ENCODE peak calls at places on chromosomes 4 and X, in seven cellular contexts. W, A, J, X, R, H and T are unnamed samples.

GRCh38 chr4:1566838-1567518 is 117.1 kb downstream of the FAM53A start:
- DNase-seq in X (no peak), R (no peak), W (no peak), H (no peak), J (no peak), A (no peak), T (no peak)

GRCh38 chr4:146222313-146222712 is 8.0 kb downstream of the REELD1 start:
- DNase-seq in J (no peak), W (no peak), X (no peak), H (no peak), R (no peak), A (no peak), T (no peak)

GRCh38 chrX:6012357-6012756 is 216.3 kb downstream of the NLGN4X start:
- DNase-seq in X (no peak), A (no peak), H (no peak), R (no peak), W (no peak), J (no peak), T (no peak)

GRCh38 chr4:122830392-122831095 is 3.9 kb downstream of the FGF2 start:
- DNase-seq in H (no peak), X (no peak), R (no peak), W (no peak), J (no peak), A (no peak), T (no peak)

GRCh38 chr4:141912831-141913230 is 276.4 kb downstream of the IL15 start:
- DNase-seq in H (no peak), W (no peak), R (no peak), J (no peak), A (no peak), X (peak; percentile 18), T (no peak)

GRCh38 chr4:140372607-140373327 is 679 bp upstream of the SCOC start:
- DNase-seq in H (no peak), A (peak; percentile 4), R (peak; percentile 58), J (peak; percentile 13), X (peak; percentile 33), W (peak; percentile 15), T (no peak)

GRCh38 chrX:41067721-41068120 is 17.5 kb upstream of the USP9X start:
- DNase-seq in R (no peak), H (no peak), X (no peak), A (no peak), J (no peak), W (no peak), T (no peak)

GRCh38 chr4:83320548-83320947 is 14.1 kb downstream of the HPSE start:
- DNase-seq in A (no peak), R (no peak), J (no peak), H (peak; percentile 45), X (no peak), W (peak; percentile 85), T (no peak)

GRCh38 chrX:53373307-53373706 is 49.1 kb downstream of the SMC1A start:
- DNase-seq in W (no peak), R (no peak), J (no peak), H (no peak), A (no peak), X (no peak), T (no peak)

GRCh38 chrX:53379008-53379710 is 43.3 kb downstream of the SMC1A start:
- DNase-seq in J (no peak), R (no peak), H (no peak), W (no peak), A (no peak), X (no peak), T (no peak)

GRCh38 chrX:53377464-53377863 is 45.0 kb downstream of the SMC1A start:
- DNase-seq in H (no peak), W (no peak), R (no peak), X (no peak), A (no peak), J (no peak), T (no peak)

GRCh38 chrX:53374222-53374820 is 48.1 kb downstream of the SMC1A start:
- DNase-seq in W (no peak), A (no peak), R (no peak), H (no peak), J (no peak), X (no peak), T (no peak)

DNA sequence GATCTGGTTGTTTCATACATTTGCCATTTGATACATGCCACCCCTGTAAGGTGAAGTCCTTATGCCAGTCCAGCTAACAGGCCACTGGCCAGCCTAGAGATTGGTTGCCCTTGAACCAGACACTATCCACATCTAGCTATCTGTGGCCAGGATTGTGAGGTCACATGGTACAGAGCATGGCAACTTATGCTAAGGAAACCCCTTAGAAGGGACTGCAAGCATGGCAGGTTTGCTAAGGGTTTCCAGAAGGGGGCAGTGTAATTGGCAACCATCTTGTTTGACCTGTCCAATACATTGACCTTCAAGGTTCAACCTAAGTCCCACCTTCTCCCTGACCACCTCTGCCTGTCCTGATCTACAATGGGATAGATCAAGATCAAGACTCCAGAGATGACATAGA is 47.5 kb downstream of the SMC1A start:
- DNase-seq in W (no peak), R (no peak), X (no peak), H (no peak), J (no peak), A (no peak), T (no peak)
- TF ChIP-seq CTCF in W (no peak), R (no peak), X (peak; percentile 21), H (no peak), J (peak; percentile 22), A (no peak), T (no peak)

GRCh38 chr4:120808475-120809141 is 113.9 kb downstream of the PRDM5 start:
- DNase-seq in H (no peak), J (no peak), W (no peak), R (no peak), X (no peak), A (no peak), T (no peak)

GRCh38 chr4:120815361-120815760 is 107.2 kb downstream of the PRDM5 start:
- DNase-seq in X (no peak), J (no peak), R (no peak), H (no peak), A (no peak), W (no peak), T (no peak)

GRCh38 chr4:120812216-120812615 is 110.3 kb downstream of the PRDM5 start:
- DNase-seq in X (no peak), R (no peak), H (no peak), A (no peak), W (no peak), J (no peak), T (no peak)

DNA sequence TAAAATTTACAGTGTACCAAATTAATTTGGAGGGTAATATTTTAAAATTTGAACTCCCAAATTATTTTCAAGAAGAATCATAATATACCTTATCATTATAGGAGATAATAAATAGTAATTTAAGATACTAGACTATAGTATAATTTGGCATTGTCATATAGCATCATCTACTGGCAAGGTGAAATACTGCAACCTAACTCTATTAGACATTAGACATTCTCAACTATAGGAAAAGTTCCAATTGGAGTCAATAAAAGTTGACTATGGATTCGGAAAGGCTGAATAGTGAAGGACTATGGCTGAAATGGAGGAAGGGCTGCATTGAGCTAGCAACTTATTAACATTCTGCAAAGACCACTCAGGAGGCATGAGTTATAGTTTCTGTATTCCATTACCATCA is 113.0 kb downstream of the PRDM5 start:
- DNase-seq in W (no peak), A (no peak), J (peak; percentile 24), R (no peak), X (no peak), H (no peak), T (no peak)
- TF ChIP-seq CTCF in W (no peak), A (peak; percentile 6), J (peak; percentile 84), R (no peak), X (peak; percentile 29), H (peak; percentile 41), T (peak; percentile 57)

GRCh38 chr4:186726440-186727148 is 2.9 kb upstream of the FAT1 start:
- DNase-seq in W (peak; percentile 30), A (peak; percentile 88), R (no peak), H (peak; percentile 59), X (peak; percentile 80), J (no peak), T (peak; percentile 90)

GRCh38 chr4:186726150-186726439 is 2.4 kb upstream of the FAT1 start:
- DNase-seq in A (no peak), X (no peak), W (no peak), H (no peak), R (no peak), J (no peak), T (no peak)

GRCh38 chr4:186724861-186725419 is 1.3 kb upstream of the FAT1 start:
- DNase-seq in H (no peak), R (no peak), W (no peak), A (no peak), X (peak; percentile 52), J (no peak), T (no peak)

GRCh38 chr4:186724048-186724860 is 598 bp upstream of the FAT1 start:
- DNase-seq in J (no peak), R (no peak), A (peak; percentile 60), X (peak; percentile 48), W (no peak), H (peak; percentile 42), T (peak; percentile 78)

DNA sequence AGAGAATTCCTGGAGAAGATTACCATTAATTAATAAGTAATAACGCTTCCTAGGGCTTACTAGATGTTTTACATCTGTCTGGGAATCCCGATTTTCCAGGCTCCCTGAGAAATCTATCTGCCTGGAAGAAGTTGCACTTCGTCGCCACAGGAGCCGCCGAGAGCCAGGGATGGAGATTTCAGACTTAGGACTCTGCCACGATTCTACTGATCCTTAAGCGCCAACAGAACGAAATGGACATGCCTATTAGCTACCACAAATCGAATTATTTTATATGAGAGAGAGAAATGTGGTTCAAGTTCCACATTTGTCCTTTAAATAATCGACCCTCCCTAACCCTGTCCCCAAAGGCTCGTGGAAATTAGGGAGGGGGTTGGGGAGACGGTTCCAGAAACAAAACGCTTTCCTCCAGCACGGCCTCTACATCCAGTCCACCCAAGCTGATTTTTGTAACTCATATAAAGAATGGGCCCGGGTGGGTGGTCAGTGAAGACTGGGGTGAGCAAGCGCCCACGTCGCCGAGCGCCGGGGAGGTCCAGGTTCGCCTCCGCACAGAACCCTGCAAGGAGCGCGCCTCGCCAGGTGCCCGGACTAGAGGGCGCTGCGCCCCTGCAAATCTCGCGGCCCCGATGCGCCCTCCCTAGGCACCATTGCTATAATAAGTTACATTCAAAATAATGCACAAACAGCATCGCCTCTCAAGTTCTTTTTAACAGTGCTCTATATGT is 1.9 kb upstream of the FAT1 start:
- DNase-seq in X (peak; percentile 89), H (peak; percentile 73), R (no peak), W (no peak), A (peak; percentile 82), J (no peak), T (peak; percentile 79)
- TF ChIP-seq CTCF in X (peak; percentile 91), H (peak; percentile 55), R (no peak), W (no peak), A (peak; percentile 80), J (no peak), T (peak; percentile 71)

GRCh38 chrX:103918050-103918449 is 44.4 kb upstream of the TMSB15B start:
- DNase-seq in W (peak; percentile 50), H (peak; percentile 33), A (peak; percentile 65), X (peak; percentile 81), J (peak; percentile 72), R (peak; percentile 49), T (no peak)

GRCh38 chrX:103918584-103919335 is 43.7 kb upstream of the TMSB15B start:
- DNase-seq in J (peak; percentile 75), H (peak; percentile 48), R (peak; percentile 62), W (peak; percentile 76), A (peak; percentile 61), X (peak; percentile 52), T (peak; percentile 76)

GRCh38 chrX:103913356-103914020 is 48.9 kb upstream of the TMSB15B start:
- DNase-seq in W (no peak), A (peak; percentile 1), J (no peak), H (no peak), X (no peak), R (no peak), T (no peak)

DNA sequence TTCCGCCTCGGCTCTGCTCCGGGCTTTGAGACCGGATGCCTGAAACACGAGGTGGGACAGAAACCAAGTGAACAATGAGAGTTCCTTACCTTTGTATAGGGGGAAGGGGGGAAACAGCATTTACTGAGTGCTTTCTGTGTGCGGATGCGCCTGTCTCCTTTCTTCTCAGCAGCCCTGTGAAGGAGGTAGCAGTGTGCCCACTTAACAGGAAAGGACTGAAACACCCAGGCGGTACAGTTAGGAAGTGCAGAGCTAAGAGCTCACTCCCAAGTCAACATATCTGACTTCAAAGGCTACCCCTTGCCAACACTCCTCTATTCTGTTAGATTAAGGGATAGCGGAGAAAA is 43.1 kb upstream of the TMSB15B start:
- DNase-seq in J (peak; percentile 73), X (peak; percentile 35), H (no peak), A (peak; percentile 14), R (peak; percentile 23), W (no peak), T (no peak)
- TF ChIP-seq CTCF in J (peak; percentile 54), X (no peak), H (no peak), A (peak; percentile 20), R (no peak), W (peak; percentile 17), T (peak; percentile 67)